ENCODE peak calls at places on chromosome 20, in seven cellular contexts. D, P, U, W, N, C and H are unnamed samples.

GRCh38 chr20:58374906-58375760 is 13.9 kb upstream of the VAPB start:
- DNase-seq in N (no peak), P (no peak), U (no peak), D (no peak), C (no peak), W (no peak), H (no peak)

GRCh38 chr20:30485331-30486102 is 771.9 kb upstream of the DEFB115 start:
- DNase-seq in W (no peak), U (no peak), C (no peak), P (no peak), N (peak; percentile 14), D (no peak), H (no peak)

GRCh38 chr20:57030611-57031600 is 235.5 kb downstream of the BMP7 start:
- DNase-seq in W (no peak), C (no peak), U (no peak), P (no peak), D (no peak), N (peak; percentile 29), H (no peak)

GRCh38 chr20:24473435-24473834 is 4.0 kb downstream of the SYNDIG1 start:
- DNase-seq in D (no peak), P (no peak), W (no peak), U (no peak), N (no peak), C (no peak), H (no peak)

GRCh38 chr20:55200317-55200716 is 724.9 kb downstream of the DOK5 start:
- DNase-seq in C (no peak), W (no peak), P (no peak), D (no peak), N (no peak), U (no peak), H (no peak)

GRCh38 chr20:59015812-59016711 is 3.2 kb upstream of the TUBB1 start:
- DNase-seq in N (peak; percentile 69), P (no peak), C (no peak), W (no peak), U (no peak), D (no peak), H (no peak)

GRCh38 chr20:33490934-33491656 is 1.2 kb downstream of the CBFA2T2 start:
- DNase-seq in N (no peak), W (no peak), C (no peak), D (no peak), U (no peak), P (no peak), H (no peak)

GRCh38 chr20:23222531-23223200 is 127.9 kb upstream of the NXT1 start:
- DNase-seq in N (no peak), D (no peak), C (no peak), U (no peak), P (no peak), W (no peak), H (no peak)

GRCh38 chr20:23255658-23256385 is 94.8 kb upstream of the NXT1 start:
- DNase-seq in P (no peak), U (no peak), C (no peak), D (no peak), N (no peak), W (no peak), H (no peak)

GRCh38 chr20:48398506-48399449 is 429.0 kb downstream of the PREX1 start:
- DNase-seq in W (no peak), C (no peak), N (no peak), D (no peak), U (no peak), P (no peak), H (no peak)

GRCh38 chr20:24102290-24102689 is 113.7 kb upstream of the GGTLC1 start:
- DNase-seq in W (no peak), C (no peak), D (peak; percentile 25), U (no peak), P (no peak), N (no peak), H (no peak)

DNA sequence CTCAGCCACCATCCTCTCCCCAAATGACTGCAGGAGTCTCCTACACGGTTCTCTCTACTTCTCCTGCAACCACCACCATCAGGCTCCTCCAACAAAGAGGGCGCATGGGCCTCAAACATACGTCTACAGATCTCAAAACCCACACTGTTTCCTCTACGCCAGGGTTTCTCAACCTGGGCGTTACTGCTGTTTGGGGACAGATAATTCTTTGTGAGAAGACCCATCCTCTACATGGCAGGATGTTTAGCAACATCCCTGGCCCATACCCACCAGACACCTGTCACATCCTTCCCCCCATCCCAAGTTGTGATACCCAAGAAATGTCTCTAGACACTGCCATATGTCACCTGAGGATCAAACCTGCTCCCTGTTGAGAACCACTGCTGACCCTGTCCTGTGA is 45.0 kb downstream of the ELMO2 start:
- DNase-seq in C (no peak), U (no peak), W (no peak), P (no peak), D (no peak), N (no peak), H (no peak)
- H3K4me3 ChIP-seq in C (no peak overlapping the region), U (no peak overlapping the region), W (no peak overlapping the region), P (no peak overlapping the region), D (no peak overlapping the region), N (no peak overlapping the region), H (no peak overlapping the region)

GRCh38 chr20:64214952-64215351 is 40.6 kb upstream of the PCMTD2 start:
- DNase-seq in C (no peak), N (peak; percentile 65), U (no peak), D (no peak), P (no peak), W (no peak), H (no peak)

GRCh38 chr20:64211874-64212658 is 43.5 kb upstream of the PCMTD2 start:
- DNase-seq in U (peak; percentile 66), D (no peak), C (peak; percentile 43), N (no peak), W (no peak), P (no peak), H (no peak)

GRCh38 chr20:64212750-64213149 is 42.8 kb upstream of the PCMTD2 start:
- DNase-seq in W (no peak), C (peak; percentile 83), U (peak; percentile 34), D (no peak), P (peak; percentile 29), N (no peak), H (peak; percentile 47)

GRCh38 chr20:64216036-64216435 is 39.5 kb upstream of the PCMTD2 start:
- DNase-seq in D (no peak), W (no peak), P (peak; percentile 70), C (no peak), U (no peak), N (no peak), H (no peak)

GRCh38 chr20:64214113-64214512 is 41.4 kb upstream of the PCMTD2 start:
- DNase-seq in N (no peak), U (no peak), P (no peak), D (no peak), C (no peak), W (no peak), H (no peak)
- H3K4me1 ChIP-seq in N (peaks cover 50% of the 10 kb centered on the region), U (peaks cover 7% of the 10 kb centered on the region), P (peaks cover 8% of the 10 kb centered on the region), D (no peaks in the 10 kb centered on the region), C (peaks cover 14% of the 10 kb centered on the region), W (peaks cover 8% of the 10 kb centered on the region), H (no peaks in the 10 kb centered on the region)

DNA sequence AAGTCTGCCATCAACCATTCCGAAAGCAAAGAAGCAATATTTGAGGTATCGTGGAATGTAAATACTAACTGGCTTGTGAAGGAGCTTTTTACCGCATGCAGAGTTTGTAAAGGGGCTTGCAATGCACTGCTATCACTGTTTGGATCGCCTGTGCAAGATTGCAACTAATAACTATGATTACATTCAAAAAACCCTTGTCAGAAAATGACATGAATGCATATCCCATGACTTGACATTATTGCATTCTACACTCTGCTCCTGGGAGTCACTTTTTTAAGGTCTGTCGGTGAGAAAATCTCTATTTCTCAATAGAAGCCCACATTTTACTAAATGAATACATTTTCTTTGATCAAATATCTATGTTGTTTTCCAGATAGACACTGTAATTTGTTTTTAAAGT is 335.4 kb upstream of the SPTLC3 start:
- DNase-seq in N (no peak), P (no peak), W (no peak), U (no peak), D (no peak), C (no peak), H (no peak)
- TF ChIP-seq EP300 in N (no peak), P (no peak), W (no peak), U (no peak), D (no peak), C (no peak), H (no peak)

GRCh38 chr20:45337367-45338120 is 10.7 kb downstream of the SDC4 start:
- DNase-seq in U (peak; percentile 73), D (no peak), C (peak; percentile 38), N (no peak), P (peak; percentile 56), W (peak; percentile 53), H (no peak)

GRCh38 chr20:45339084-45339483 is 9.1 kb downstream of the SDC4 start:
- DNase-seq in N (no peak), U (peak; percentile 59), D (no peak), P (peak; percentile 61), W (peak; percentile 61), C (no peak), H (no peak)

GRCh38 chr20:45339799-45340198 is 8.4 kb downstream of the SDC4 start:
- DNase-seq in N (no peak), P (no peak), W (no peak), D (no peak), C (no peak), U (no peak), H (no peak)

GRCh38 chr20:45336530-45337366 is 11.5 kb downstream of the SDC4 start:
- DNase-seq in W (peak; percentile 68), D (peak; percentile 73), U (no peak), P (peak; percentile 58), C (no peak), N (no peak), H (no peak)

DNA sequence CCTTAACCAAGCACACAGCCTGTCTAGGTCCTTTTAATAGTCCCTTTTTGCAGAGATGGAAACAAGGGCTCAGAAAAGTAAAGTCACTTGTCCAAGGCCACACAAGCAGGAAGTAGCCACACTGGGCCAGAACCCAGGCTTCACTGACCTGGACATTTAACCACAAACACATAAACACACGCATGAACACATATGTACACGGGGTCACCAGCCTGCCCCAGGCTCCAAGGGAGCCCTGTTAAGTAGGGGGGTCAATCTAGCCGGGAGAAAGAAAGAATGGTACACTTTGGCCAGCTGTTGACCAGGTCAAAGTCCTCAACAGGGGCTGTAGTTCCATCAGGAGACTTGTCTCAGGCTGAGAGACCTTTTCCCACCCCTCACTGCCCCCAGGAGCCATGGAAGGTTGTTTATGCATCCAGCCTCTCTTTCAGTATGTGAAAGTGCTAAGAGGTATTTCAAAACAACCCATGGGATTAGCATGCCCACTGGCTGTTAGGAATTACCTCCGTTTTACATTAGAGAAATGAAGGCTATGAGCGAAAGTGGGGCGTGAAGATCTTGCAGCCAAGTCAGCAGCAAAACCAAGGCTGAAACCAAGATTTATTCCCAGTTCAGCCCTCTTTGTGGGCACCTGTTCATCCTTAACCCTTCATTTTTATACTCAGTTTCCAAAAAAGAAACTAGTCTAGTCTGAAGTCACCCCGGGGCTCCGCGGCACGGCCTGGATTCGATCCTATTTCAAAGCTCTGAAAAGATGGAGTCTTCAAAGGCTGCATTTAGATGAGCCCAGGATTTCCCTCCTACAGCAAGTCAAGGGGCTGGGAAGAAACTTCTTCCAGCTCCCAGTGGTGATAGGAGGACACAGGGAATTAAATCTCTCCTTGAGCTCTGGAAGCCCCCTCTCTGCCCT is 9.8 kb downstream of the SDC4 start:
- DNase-seq in U (no peak), W (no peak), N (no peak), D (no peak), C (no peak), P (no peak), H (no peak)
- H3K4me3 ChIP-seq in U (no peak overlapping the region), W (no peak overlapping the region), N (no peak overlapping the region), D (no peak overlapping the region), C (no peak overlapping the region), P (no peak overlapping the region), H (no peak overlapping the region)

GRCh38 chr20:20782747-20783146 is 70.3 kb upstream of the RALGAPA2 start:
- DNase-seq in N (no peak), P (no peak), U (no peak), D (no peak), W (peak; percentile 54), C (no peak), H (no peak)
- H3K4me1 ChIP-seq in N (no peaks in the 10 kb centered on the region), P (peaks cover 15% of the 10 kb centered on the region), U (peaks cover 20% of the 10 kb centered on the region), D (no peaks in the 10 kb centered on the region), W (peaks cover 12% of the 10 kb centered on the region), C (peaks cover 16% of the 10 kb centered on the region), H (no peaks in the 10 kb centered on the region)

GRCh38 chr20:34797012-34797720 is 28.3 kb downstream of the NCOA6 start:
- DNase-seq in D (no peak), W (no peak), C (no peak), P (no peak), U (no peak), N (no peak), H (no peak)
- TF ChIP-seq EP300 in D (no peak), W (no peak), C (no peak), P (no peak), U (no peak), N (no peak), H (no peak)